ENCODE peak calls at places on chromosomes 2 and 18, in five cellular contexts. Z is sigmoid colon, L is fibroblast of villous mesenchyme, D is NCI-H510A treated with DMSO at 0.1 percent for 48 hours, J is NCI-H1694 treated with DMSO at 0.1 percent for 48 hours. B is an unnamed sample.
A peak's percentile ranks its signal among the peaks of the same experiment; 100 is the strongest.

GRCh38 chr2:222859786-222860726 is 780 bp upstream of the ACSL3 start:
- DNase-seq in J (peak; percentile 26), L (peak; percentile 83), D (peak; percentile 58), Z (peak; percentile 84), B (peak; percentile 80)

GRCh38 chr2:52416340-52416739 is 1351.3 kb upstream of the CHAC2 start:
- DNase-seq in Z (no peak), L (no peak), D (peak; percentile 7), J (no peak), B (no peak)

GRCh38 chr2:18118703-18119102 is 240.2 kb downstream of the KCNS3 start:
- DNase-seq in D (no peak), J (no peak), Z (no peak), L (no peak), B (no peak)

GRCh38 chr2:23023722-23024121 is 361.3 kb upstream of the KLHL29 start:
- DNase-seq in L (no peak), J (no peak), Z (no peak), D (no peak), B (no peak)

GRCh38 chr18:40917096-40917495 is 1037.9 kb upstream of the PIK3C3 start:
- DNase-seq in D (no peak), J (no peak), Z (no peak), L (no peak), B (no peak)

GRCh38 chr2:16104345-16105177 is 164.2 kb downstream of the MYCN start:
- DNase-seq in J (no peak), Z (no peak), L (no peak), D (no peak), B (no peak)

GRCh38 chr2:154720642-154721041 is 22.1 kb downstream of the KCNJ3 start:
- DNase-seq in D (no peak), L (no peak), J (no peak), Z (no peak), B (no peak)

GRCh38 chr2:15602393-15602792 is 10.7 kb downstream of the DDX1 start:
- DNase-seq in J (no peak), D (no peak), Z (no peak), L (no peak), B (no peak)

GRCh38 chr2:107633580-107634147 is 193.0 kb upstream of the RGPD4 start:
- DNase-seq in D (no peak), Z (no peak), L (peak; percentile 82), J (no peak), B (no peak)

GRCh38 chr2:198135481-198135934 is 331.1 kb downstream of the PLCL1 start:
- DNase-seq in L (peak; percentile 15), D (no peak), J (no peak), Z (no peak), B (no peak)

GRCh38 chr18:9218052-9218451 is 81.5 kb downstream of the ANKRD12 start:
- DNase-seq in D (no peak), J (no peak), L (peak; percentile 51), Z (no peak), B (no peak)

GRCh38 chr2:95728878-95729511 is 137.2 kb downstream of the TRIM43 start:
- DNase-seq in D (peak; percentile 27), Z (peak; percentile 82), L (peak; percentile 85), J (peak; percentile 88), B (peak; percentile 66)

GRCh38 chr2:176177580-176178270 is 10.7 kb upstream of the HOXD1 start:
- DNase-seq in L (no peak), J (no peak), D (no peak), Z (no peak), B (peak; percentile 56)

GRCh38 chr18:8948471-8949149 is 153.9 kb upstream of the NDUFV2 start:
- DNase-seq in Z (no peak), J (peak; percentile 37), L (peak; percentile 75), D (peak; percentile 47), B (peak; percentile 76)

GRCh38 chr2:16635796-16636699 is 29.6 kb downstream of the CYRIA start:
- DNase-seq in D (peak; percentile 19), Z (no peak), J (no peak), L (no peak), B (peak; percentile 80)

GRCh38 chr2:151067658-151068369 is 193.8 kb downstream of the RBM43 start:
- DNase-seq in J (no peak), L (no peak), D (no peak), Z (no peak), B (no peak)

GRCh38 chr2:206989306-206989705 is 50.0 kb downstream of the CPO start:
- DNase-seq in L (no peak), D (peak; percentile 31), J (no peak), Z (no peak), B (peak; percentile 64)

GRCh38 chr2:172552547-172553291 is 3.2 kb upstream of the PDK1 start:
- DNase-seq in Z (no peak), L (peak; percentile 89), D (no peak), J (no peak), B (no peak)

GRCh38 chr2:9763356-9764152 is 79.7 kb upstream of the TAF1B start:
- DNase-seq in L (no peak), Z (no peak), J (no peak), D (no peak), B (no peak)

GRCh38 chr2:174002679-174003078 is 37.5 kb upstream of the SP3 start:
- DNase-seq in L (no peak), J (no peak), Z (no peak), D (no peak), B (no peak)

GRCh38 chr2:184769038-184769437 is 170.7 kb downstream of the ZNF804A start:
- DNase-seq in L (peak; percentile 14), D (no peak), J (no peak), Z (no peak), B (no peak)

GRCh38 chr2:237414056-237414661 is at the start of gene COL6A3:
- DNase-seq in J (no peak), Z (peak; percentile 94), L (peak; percentile 98), D (no peak), B (peak; percentile 63)

GRCh38 chr2:130374587-130375290 is 18.9 kb downstream of the PTPN18 start:
- DNase-seq in L (peak; percentile 64), J (no peak), D (no peak), Z (peak; percentile 56), B (peak; percentile 81)

GRCh38 chr2:136932700-136933099 is 167.4 kb downstream of the THSD7B start:
- DNase-seq in D (peak; percentile 7), L (peak; percentile 0), J (peak; percentile 36), Z (no peak), B (peak; percentile 70)

GRCh38 chr2:237471457-237472186 is 15.4 kb upstream of the MLPH start:
- DNase-seq in Z (peak; percentile 84), L (peak; percentile 80), D (peak; percentile 45), J (no peak), B (peak; percentile 85)

GRCh38 chr2:241842620-241843211 is 16.0 kb downstream of the PDCD1 start:
- DNase-seq in L (peak; percentile 14), D (no peak), Z (peak; percentile 85), J (no peak), B (peak; percentile 51)

GRCh38 chr18:35836932-35837331 is 135.5 kb upstream of the RMP24 start:
- DNase-seq in J (no peak), Z (no peak), D (no peak), L (no peak), B (no peak)

GRCh38 chr2:239318091-239318725 is 82.6 kb downstream of the HDAC4 start:
- DNase-seq in Z (peak; percentile 56), J (no peak), D (no peak), L (no peak), B (peak; percentile 24)

GRCh38 chr2:12555012-12555645 is 161.6 kb upstream of the TRIB2 start:
- DNase-seq in L (peak; percentile 67), Z (no peak), J (no peak), D (no peak), B (no peak)

GRCh38 chr2:54899576-54900200 is 150.6 kb downstream of the RTN4 start:
- DNase-seq in L (peak; percentile 74), J (peak; percentile 97), D (peak; percentile 15), Z (no peak), B (no peak)